ENCODE peak calls at places on chromosomes 7 and 10, in ten cellular contexts. One of them, this sample, is unnamed.

GRCh38 chr10:91756286-91756685 is 41.9 kb upstream of the TNKS2 start:
- DNase-seq in epithelial cell of prostate: no peak
- DNase-seq in HCEC 1CT: peak
- DNase-seq in HFF-Myc: peak
- DNase-seq in WTC11: no peak
- DNase-seq in NCI-H1092: no peak
- DNase-seq in dermis blood vessel endothelial cell: no peak
- DNase-seq in HuH-7: no peak
- DNase-seq in activated CD8-positive, alpha-beta memory T cell treated with anti-CD3 and anti-CD28 coated beads for 24 hours: no peak
- DNase-seq in NCI-H2081: no peak
- DNase-seq in this sample: peak

GRCh38 chr7:25389489-25390106 is 161.3 kb upstream of the NPVF start:
- DNase-seq in epithelial cell of prostate: no peak
- DNase-seq in HCEC 1CT: peak
- DNase-seq in HFF-Myc: peak
- DNase-seq in WTC11: no peak
- DNase-seq in NCI-H1092: peak
- DNase-seq in dermis blood vessel endothelial cell: peak
- DNase-seq in HuH-7: peak
- DNase-seq in activated CD8-positive, alpha-beta memory T cell treated with anti-CD3 and anti-CD28 coated beads for 24 hours: no peak
- DNase-seq in NCI-H2081: peak
- DNase-seq in this sample: peak

GRCh38 chr7:47361746-47362215 is 220.1 kb downstream of the TNS3 start:
- DNase-seq in epithelial cell of prostate: peak
- DNase-seq in HCEC 1CT: peak
- DNase-seq in HFF-Myc: peak
- DNase-seq in WTC11: no peak
- DNase-seq in NCI-H1092: no peak
- DNase-seq in dermis blood vessel endothelial cell: peak
- DNase-seq in HuH-7: no peak
- DNase-seq in activated CD8-positive, alpha-beta memory T cell treated with anti-CD3 and anti-CD28 coated beads for 24 hours: peak
- DNase-seq in NCI-H2081: no peak
- DNase-seq in this sample: peak

GRCh38 chr7:66426996-66427395 is 201.7 kb upstream of the KCTD7 start:
- DNase-seq in epithelial cell of prostate: no peak
- DNase-seq in HCEC 1CT: no peak
- DNase-seq in HFF-Myc: no peak
- DNase-seq in WTC11: no peak
- DNase-seq in NCI-H1092: no peak
- DNase-seq in dermis blood vessel endothelial cell: no peak
- DNase-seq in HuH-7: no peak
- DNase-seq in activated CD8-positive, alpha-beta memory T cell treated with anti-CD3 and anti-CD28 coated beads for 24 hours: no peak
- DNase-seq in NCI-H2081: no peak
- DNase-seq in this sample: no peak

GRCh38 chr10:74987339-74988054 is 124.0 kb upstream of the SAMD8 start:
- DNase-seq in epithelial cell of prostate: no peak
- DNase-seq in HCEC 1CT: no peak
- DNase-seq in HFF-Myc: no peak
- DNase-seq in WTC11: no peak
- DNase-seq in NCI-H1092: no peak
- DNase-seq in dermis blood vessel endothelial cell: no peak
- DNase-seq in HuH-7: no peak
- DNase-seq in activated CD8-positive, alpha-beta memory T cell treated with anti-CD3 and anti-CD28 coated beads for 24 hours: no peak
- DNase-seq in NCI-H2081: no peak
- DNase-seq in this sample: no peak

GRCh38 chr10:131822013-131822693 is 78.7 kb upstream of the PPP2R2D start:
- DNase-seq in epithelial cell of prostate: no peak
- DNase-seq in HCEC 1CT: no peak
- DNase-seq in HFF-Myc: no peak
- DNase-seq in WTC11: peak
- DNase-seq in NCI-H1092: no peak
- DNase-seq in dermis blood vessel endothelial cell: no peak
- DNase-seq in HuH-7: no peak
- DNase-seq in activated CD8-positive, alpha-beta memory T cell treated with anti-CD3 and anti-CD28 coated beads for 24 hours: no peak
- DNase-seq in NCI-H2081: no peak
- DNase-seq in this sample: no peak

GRCh38 chr10:118373786-118374185 is 31.7 kb upstream of the FAM204A start:
- DNase-seq in epithelial cell of prostate: no peak
- DNase-seq in HCEC 1CT: peak
- DNase-seq in HFF-Myc: peak
- DNase-seq in WTC11: no peak
- DNase-seq in NCI-H1092: no peak
- DNase-seq in dermis blood vessel endothelial cell: no peak
- DNase-seq in HuH-7: no peak
- DNase-seq in activated CD8-positive, alpha-beta memory T cell treated with anti-CD3 and anti-CD28 coated beads for 24 hours: no peak
- DNase-seq in NCI-H2081: no peak
- DNase-seq in this sample: peak

GRCh38 chr10:7752251-7752650 is 35.5 kb downstream of the KIN start:
- DNase-seq in epithelial cell of prostate: no peak
- DNase-seq in HCEC 1CT: no peak
- DNase-seq in HFF-Myc: no peak
- DNase-seq in WTC11: no peak
- DNase-seq in NCI-H1092: no peak
- DNase-seq in dermis blood vessel endothelial cell: no peak
- DNase-seq in HuH-7: no peak
- DNase-seq in activated CD8-positive, alpha-beta memory T cell treated with anti-CD3 and anti-CD28 coated beads for 24 hours: no peak
- DNase-seq in NCI-H2081: no peak
- DNase-seq in this sample: no peak

GRCh38 chr10:7410800-7411670 is at the start of gene SFMBT2:
- DNase-seq in epithelial cell of prostate: no peak
- DNase-seq in HCEC 1CT: peak
- DNase-seq in HFF-Myc: peak
- DNase-seq in WTC11: peak
- DNase-seq in NCI-H1092: peak
- DNase-seq in dermis blood vessel endothelial cell: peak
- DNase-seq in HuH-7: no peak
- DNase-seq in activated CD8-positive, alpha-beta memory T cell treated with anti-CD3 and anti-CD28 coated beads for 24 hours: peak
- DNase-seq in NCI-H2081: peak
- DNase-seq in this sample: peak

GRCh38 chr10:96374985-96375830 is 16.4 kb upstream of the OPALIN start:
- DNase-seq in epithelial cell of prostate: peak
- DNase-seq in HCEC 1CT: peak
- DNase-seq in HFF-Myc: peak
- DNase-seq in WTC11: peak
- DNase-seq in NCI-H1092: peak
- DNase-seq in dermis blood vessel endothelial cell: peak
- DNase-seq in HuH-7: peak
- DNase-seq in activated CD8-positive, alpha-beta memory T cell treated with anti-CD3 and anti-CD28 coated beads for 24 hours: peak
- DNase-seq in NCI-H2081: peak
- DNase-seq in this sample: peak

GRCh38 chr10:25747038-25747437 is 187.0 kb upstream of the MYO3A start:
- DNase-seq in epithelial cell of prostate: no peak
- DNase-seq in HCEC 1CT: no peak
- DNase-seq in HFF-Myc: no peak
- DNase-seq in WTC11: no peak
- DNase-seq in NCI-H1092: no peak
- DNase-seq in dermis blood vessel endothelial cell: no peak
- DNase-seq in HuH-7: no peak
- DNase-seq in activated CD8-positive, alpha-beta memory T cell treated with anti-CD3 and anti-CD28 coated beads for 24 hours: no peak
- DNase-seq in NCI-H2081: no peak
- DNase-seq in this sample: no peak

GRCh38 chr7:107091306-107091705 is 46.8 kb downstream of the PRKAR2B start:
- DNase-seq in epithelial cell of prostate: no peak
- DNase-seq in HCEC 1CT: no peak
- DNase-seq in HFF-Myc: no peak
- DNase-seq in WTC11: no peak
- DNase-seq in NCI-H1092: no peak
- DNase-seq in dermis blood vessel endothelial cell: no peak
- DNase-seq in HuH-7: no peak
- DNase-seq in activated CD8-positive, alpha-beta memory T cell treated with anti-CD3 and anti-CD28 coated beads for 24 hours: no peak
- DNase-seq in NCI-H2081: no peak
- DNase-seq in this sample: no peak

GRCh38 chr10:88994034-88994433 is 3.4 kb downstream of the FAS start:
- DNase-seq in epithelial cell of prostate: no peak
- DNase-seq in HCEC 1CT: peak
- DNase-seq in HFF-Myc: no peak
- DNase-seq in WTC11: no peak
- DNase-seq in NCI-H1092: no peak
- DNase-seq in dermis blood vessel endothelial cell: no peak
- DNase-seq in HuH-7: no peak
- DNase-seq in activated CD8-positive, alpha-beta memory T cell treated with anti-CD3 and anti-CD28 coated beads for 24 hours: no peak
- DNase-seq in NCI-H2081: no peak
- DNase-seq in this sample: peak

GRCh38 chr7:41110186-41110585 is 592.7 kb downstream of the INHBA start:
- DNase-seq in epithelial cell of prostate: peak
- DNase-seq in HCEC 1CT: peak
- DNase-seq in HFF-Myc: no peak
- DNase-seq in WTC11: no peak
- DNase-seq in NCI-H1092: no peak
- DNase-seq in dermis blood vessel endothelial cell: no peak
- DNase-seq in HuH-7: no peak
- DNase-seq in activated CD8-positive, alpha-beta memory T cell treated with anti-CD3 and anti-CD28 coated beads for 24 hours: no peak
- DNase-seq in NCI-H2081: no peak
- DNase-seq in this sample: peak

GRCh38 chr10:114367676-114368391 is 36.5 kb downstream of the AFAP1L2 start:
- DNase-seq in epithelial cell of prostate: no peak
- DNase-seq in HCEC 1CT: no peak
- DNase-seq in HFF-Myc: no peak
- DNase-seq in WTC11: no peak
- DNase-seq in NCI-H1092: no peak
- DNase-seq in dermis blood vessel endothelial cell: no peak
- DNase-seq in HuH-7: no peak
- DNase-seq in activated CD8-positive, alpha-beta memory T cell treated with anti-CD3 and anti-CD28 coated beads for 24 hours: no peak
- DNase-seq in NCI-H2081: no peak
- DNase-seq in this sample: peak

GRCh38 chr10:21174670-21175495 is 277.8 kb upstream of the NEBL start:
- DNase-seq in epithelial cell of prostate: no peak
- DNase-seq in HCEC 1CT: no peak
- DNase-seq in HFF-Myc: no peak
- DNase-seq in WTC11: no peak
- DNase-seq in NCI-H1092: no peak
- DNase-seq in dermis blood vessel endothelial cell: no peak
- DNase-seq in HuH-7: no peak
- DNase-seq in activated CD8-positive, alpha-beta memory T cell treated with anti-CD3 and anti-CD28 coated beads for 24 hours: no peak
- DNase-seq in NCI-H2081: no peak
- DNase-seq in this sample: no peak

GRCh38 chr10:111076682-111077661 is at the start of gene ADRA2A:
- DNase-seq in epithelial cell of prostate: no peak
- DNase-seq in HCEC 1CT: no peak
- DNase-seq in HFF-Myc: no peak
- DNase-seq in WTC11: peak
- DNase-seq in NCI-H1092: no peak
- DNase-seq in dermis blood vessel endothelial cell: peak
- DNase-seq in HuH-7: peak
- DNase-seq in activated CD8-positive, alpha-beta memory T cell treated with anti-CD3 and anti-CD28 coated beads for 24 hours: peak
- DNase-seq in NCI-H2081: peak
- DNase-seq in this sample: peak

GRCh38 chr10:3763035-3763456 is 22.0 kb downstream of the KLF6 start:
- DNase-seq in epithelial cell of prostate: peak
- DNase-seq in HCEC 1CT: peak
- DNase-seq in HFF-Myc: no peak
- DNase-seq in WTC11: no peak
- DNase-seq in NCI-H1092: no peak
- DNase-seq in dermis blood vessel endothelial cell: peak
- DNase-seq in HuH-7: no peak
- DNase-seq in activated CD8-positive, alpha-beta memory T cell treated with anti-CD3 and anti-CD28 coated beads for 24 hours: peak
- DNase-seq in NCI-H2081: no peak
- DNase-seq in this sample: peak

GRCh38 chr10:43437141-43437860 is 390 bp downstream of the ZNF487 start:
- DNase-seq in epithelial cell of prostate: no peak
- DNase-seq in HCEC 1CT: no peak
- DNase-seq in HFF-Myc: no peak
- DNase-seq in WTC11: no peak
- DNase-seq in NCI-H1092: no peak
- DNase-seq in dermis blood vessel endothelial cell: peak
- DNase-seq in HuH-7: peak
- DNase-seq in activated CD8-positive, alpha-beta memory T cell treated with anti-CD3 and anti-CD28 coated beads for 24 hours: no peak
- DNase-seq in NCI-H2081: no peak
- DNase-seq in this sample: no peak

GRCh38 chr7:73954181-73954580 is 73.8 kb upstream of the ELN start:
- DNase-seq in epithelial cell of prostate: no peak
- DNase-seq in HCEC 1CT: no peak
- DNase-seq in HFF-Myc: no peak
- DNase-seq in WTC11: no peak
- DNase-seq in NCI-H1092: no peak
- DNase-seq in dermis blood vessel endothelial cell: no peak
- DNase-seq in HuH-7: no peak
- DNase-seq in activated CD8-positive, alpha-beta memory T cell treated with anti-CD3 and anti-CD28 coated beads for 24 hours: no peak
- DNase-seq in NCI-H2081: no peak
- DNase-seq in this sample: no peak

GRCh38 chr10:72764151-72764550 is 72.2 kb downstream of the MCU start:
- DNase-seq in epithelial cell of prostate: no peak
- DNase-seq in HCEC 1CT: peak
- DNase-seq in HFF-Myc: peak
- DNase-seq in WTC11: no peak
- DNase-seq in NCI-H1092: no peak
- DNase-seq in dermis blood vessel endothelial cell: no peak
- DNase-seq in HuH-7: no peak
- DNase-seq in activated CD8-positive, alpha-beta memory T cell treated with anti-CD3 and anti-CD28 coated beads for 24 hours: no peak
- DNase-seq in NCI-H2081: no peak
- DNase-seq in this sample: peak

GRCh38 chr7:97313900-97314299 is 196.4 kb downstream of the SDHAF3 start:
- DNase-seq in epithelial cell of prostate: no peak
- DNase-seq in HCEC 1CT: no peak
- DNase-seq in HFF-Myc: no peak
- DNase-seq in WTC11: peak
- DNase-seq in NCI-H1092: no peak
- DNase-seq in dermis blood vessel endothelial cell: no peak
- DNase-seq in HuH-7: no peak
- DNase-seq in activated CD8-positive, alpha-beta memory T cell treated with anti-CD3 and anti-CD28 coated beads for 24 hours: no peak
- DNase-seq in NCI-H2081: no peak
- DNase-seq in this sample: no peak

GRCh38 chr7:130513447-130513846 is 21.6 kb downstream of the MEST start:
- DNase-seq in epithelial cell of prostate: no peak
- DNase-seq in HCEC 1CT: no peak
- DNase-seq in HFF-Myc: no peak
- DNase-seq in WTC11: no peak
- DNase-seq in NCI-H1092: no peak
- DNase-seq in dermis blood vessel endothelial cell: no peak
- DNase-seq in HuH-7: no peak
- DNase-seq in activated CD8-positive, alpha-beta memory T cell treated with anti-CD3 and anti-CD28 coated beads for 24 hours: no peak
- DNase-seq in NCI-H2081: no peak
- DNase-seq in this sample: no peak

GRCh38 chr10:11805792-11806191 is 17.4 kb upstream of the PROSER2 start:
- DNase-seq in epithelial cell of prostate: no peak
- DNase-seq in HCEC 1CT: no peak
- DNase-seq in HFF-Myc: no peak
- DNase-seq in WTC11: no peak
- DNase-seq in NCI-H1092: no peak
- DNase-seq in dermis blood vessel endothelial cell: no peak
- DNase-seq in HuH-7: no peak
- DNase-seq in activated CD8-positive, alpha-beta memory T cell treated with anti-CD3 and anti-CD28 coated beads for 24 hours: no peak
- DNase-seq in NCI-H2081: no peak
- DNase-seq in this sample: no peak

GRCh38 chr7:144834516-144835165 is 1.2 kb downstream of the TPK1 start:
- DNase-seq in epithelial cell of prostate: no peak
- DNase-seq in HCEC 1CT: peak
- DNase-seq in HFF-Myc: no peak
- DNase-seq in WTC11: no peak
- DNase-seq in NCI-H1092: peak
- DNase-seq in dermis blood vessel endothelial cell: peak
- DNase-seq in HuH-7: peak
- DNase-seq in activated CD8-positive, alpha-beta memory T cell treated with anti-CD3 and anti-CD28 coated beads for 24 hours: no peak
- DNase-seq in NCI-H2081: no peak
- DNase-seq in this sample: no peak

GRCh38 chr7:44187636-44188416 is 1.4 kb downstream of the GCK start:
- DNase-seq in epithelial cell of prostate: no peak
- DNase-seq in HCEC 1CT: no peak
- DNase-seq in HFF-Myc: no peak
- DNase-seq in WTC11: no peak
- DNase-seq in NCI-H1092: no peak
- DNase-seq in dermis blood vessel endothelial cell: no peak
- DNase-seq in HuH-7: no peak
- DNase-seq in activated CD8-positive, alpha-beta memory T cell treated with anti-CD3 and anti-CD28 coated beads for 24 hours: no peak
- DNase-seq in NCI-H2081: no peak
- DNase-seq in this sample: no peak

GRCh38 chr7:79212334-79212733 is 241.1 kb downstream of the MAGI2 start:
- DNase-seq in epithelial cell of prostate: no peak
- DNase-seq in HCEC 1CT: no peak
- DNase-seq in HFF-Myc: no peak
- DNase-seq in WTC11: no peak
- DNase-seq in NCI-H1092: no peak
- DNase-seq in dermis blood vessel endothelial cell: no peak
- DNase-seq in HuH-7: no peak
- DNase-seq in activated CD8-positive, alpha-beta memory T cell treated with anti-CD3 and anti-CD28 coated beads for 24 hours: no peak
- DNase-seq in NCI-H2081: no peak
- DNase-seq in this sample: no peak

GRCh38 chr7:71131256-71131752 is 640 bp upstream of the GALNT17 start:
- DNase-seq in epithelial cell of prostate: no peak
- DNase-seq in HCEC 1CT: no peak
- DNase-seq in HFF-Myc: no peak
- DNase-seq in WTC11: peak
- DNase-seq in NCI-H1092: peak
- DNase-seq in dermis blood vessel endothelial cell: no peak
- DNase-seq in HuH-7: no peak
- DNase-seq in activated CD8-positive, alpha-beta memory T cell treated with anti-CD3 and anti-CD28 coated beads for 24 hours: no peak
- DNase-seq in NCI-H2081: peak
- DNase-seq in this sample: no peak